ENCODE peak calls at places on chromosomes 5 and 9, in four cellular contexts. H is left colon, J is RWPE2, R is astrocyte. S is an unnamed sample.

GRCh38 chr5:131198625-131199024 is 27.9 kb downstream of the LYRM7 start:
- DNase-seq in H (no peak), J (no peak), R (peak), S (peak)

GRCh38 chr9:88995627-88996026 is 4.4 kb downstream of the S1PR3 start:
- DNase-seq in J (no peak), H (no peak), R (no peak), S (no peak)

GRCh38 chr5:119402081-119402480 is 46.3 kb downstream of the TNFAIP8 start:
- DNase-seq in H (no peak), R (no peak), J (no peak), S (no peak)

GRCh38 chr9:9598723-9599122 is 1014.1 kb downstream of the PTPRD start:
- DNase-seq in H (no peak), J (no peak), R (no peak), S (no peak)

GRCh38 chr5:160479926-160480325 is 58.3 kb downstream of the PTTG1 start:
- DNase-seq in R (peak), H (no peak), J (no peak), S (no peak)

GRCh38 chr5:11560915-11561697 is 343.1 kb downstream of the CTNND2 start:
- DNase-seq in R (peak), H (no peak), J (no peak), S (no peak)

GRCh38 chr9:89808076-89808701 is 203.4 kb downstream of the GADD45G start:
- DNase-seq in J (no peak), H (no peak), R (no peak), S (no peak)

GRCh38 chr5:114018178-114018577 is 343.7 kb upstream of the KCNN2 start:
- DNase-seq in H (no peak), R (no peak), J (no peak), S (no peak)

GRCh38 chr5:54874337-54875021 is 110.9 kb downstream of the ESM1 start:
- DNase-seq in H (no peak), J (no peak), R (peak), S (peak)

GRCh38 chr9:79569814-79570448 is 1.8 kb upstream of the TLE4 start:
- DNase-seq in J (no peak), H (no peak), R (no peak), S (no peak)